ENCODE peak calls at places on chromosomes 12 and 14, in nine cellular contexts. One of them, this sample, is unnamed.

GRCh38 chr12:23140710-23141109 is 515.7 kb downstream of the ETNK1 start:
- DNase-seq in Calu3: no peak
- DNase-seq in adipocyte: no peak
- DNase-seq in activated naive CD4-positive, alpha-beta T cell: no peak
- DNase-seq in Daoy: no peak
- DNase-seq in tibial artery: no peak
- DNase-seq in IMR-90: no peak
- DNase-seq in ovary: no peak
- DNase-seq in body of pancreas: no peak
- DNase-seq in this sample: no peak

GRCh38 chr14:32342151-32342853 is 13.2 kb downstream of the AKAP6 start:
- DNase-seq in Calu3: no peak
- DNase-seq in adipocyte: no peak
- DNase-seq in activated naive CD4-positive, alpha-beta T cell: no peak
- DNase-seq in Daoy: no peak
- DNase-seq in tibial artery: no peak
- DNase-seq in IMR-90: no peak
- DNase-seq in ovary: no peak
- DNase-seq in body of pancreas: no peak
- DNase-seq in this sample: no peak

GRCh38 chr14:91417134-91417982 is at the start of gene CCDC88C:
- DNase-seq in Calu3: peak
- DNase-seq in adipocyte: peak
- DNase-seq in activated naive CD4-positive, alpha-beta T cell: peak
- DNase-seq in Daoy: peak
- DNase-seq in tibial artery: peak
- DNase-seq in IMR-90: no peak
- DNase-seq in ovary: peak
- DNase-seq in body of pancreas: peak
- DNase-seq in this sample: peak

GRCh38 chr12:131092911-131093901 is 139.5 kb downstream of the ADGRD1 start:
- DNase-seq in Calu3: no peak
- DNase-seq in adipocyte: no peak
- DNase-seq in activated naive CD4-positive, alpha-beta T cell: no peak
- DNase-seq in Daoy: peak
- DNase-seq in tibial artery: peak
- DNase-seq in IMR-90: no peak
- DNase-seq in ovary: peak
- DNase-seq in body of pancreas: peak
- DNase-seq in this sample: no peak

GRCh38 chr12:128637616-128638606 is 185.8 kb downstream of the SLC15A4 start:
- DNase-seq in Calu3: no peak
- DNase-seq in adipocyte: no peak
- DNase-seq in activated naive CD4-positive, alpha-beta T cell: no peak
- DNase-seq in Daoy: no peak
- DNase-seq in tibial artery: no peak
- DNase-seq in IMR-90: no peak
- DNase-seq in ovary: no peak
- DNase-seq in body of pancreas: no peak
- DNase-seq in this sample: no peak

GRCh38 chr12:663293-663871 is at the start of gene NINJ2:
- DNase-seq in Calu3: no peak
- DNase-seq in adipocyte: peak
- DNase-seq in activated naive CD4-positive, alpha-beta T cell: no peak
- DNase-seq in Daoy: no peak
- DNase-seq in tibial artery: no peak
- DNase-seq in IMR-90: no peak
- DNase-seq in ovary: peak
- DNase-seq in body of pancreas: no peak
- DNase-seq in this sample: no peak

GRCh38 chr14:65073605-65074201 is 28.6 kb downstream of the MAX start:
- DNase-seq in Calu3: no peak
- DNase-seq in adipocyte: no peak
- DNase-seq in activated naive CD4-positive, alpha-beta T cell: no peak
- DNase-seq in Daoy: no peak
- DNase-seq in tibial artery: no peak
- DNase-seq in IMR-90: no peak
- DNase-seq in ovary: no peak
- DNase-seq in body of pancreas: no peak
- DNase-seq in this sample: no peak

GRCh38 chr12:6373022-6373787 is 2.2 kb downstream of the SCNN1A start:
- DNase-seq in Calu3: no peak
- DNase-seq in adipocyte: no peak
- DNase-seq in activated naive CD4-positive, alpha-beta T cell: no peak
- DNase-seq in Daoy: no peak
- DNase-seq in tibial artery: no peak
- DNase-seq in IMR-90: no peak
- DNase-seq in ovary: no peak
- DNase-seq in body of pancreas: no peak
- DNase-seq in this sample: no peak

GRCh38 chr14:33586806-33587205 is 364.1 kb downstream of the EGLN3 start:
- DNase-seq in Calu3: no peak
- DNase-seq in adipocyte: no peak
- DNase-seq in activated naive CD4-positive, alpha-beta T cell: no peak
- DNase-seq in Daoy: no peak
- DNase-seq in tibial artery: no peak
- DNase-seq in IMR-90: no peak
- DNase-seq in ovary: no peak
- DNase-seq in body of pancreas: no peak
- DNase-seq in this sample: no peak

GRCh38 chr12:70520847-70521246 is 116.4 kb downstream of the PTPRB start:
- DNase-seq in Calu3: no peak
- DNase-seq in adipocyte: no peak
- DNase-seq in activated naive CD4-positive, alpha-beta T cell: no peak
- DNase-seq in Daoy: no peak
- DNase-seq in tibial artery: no peak
- DNase-seq in IMR-90: no peak
- DNase-seq in ovary: no peak
- DNase-seq in body of pancreas: no peak
- DNase-seq in this sample: no peak

GRCh38 chr12:89328483-89329030 is 23.7 kb downstream of the DUSP6 start:
- DNase-seq in Calu3: peak
- DNase-seq in adipocyte: no peak
- DNase-seq in activated naive CD4-positive, alpha-beta T cell: no peak
- DNase-seq in Daoy: no peak
- DNase-seq in tibial artery: no peak
- DNase-seq in IMR-90: no peak
- DNase-seq in ovary: no peak
- DNase-seq in body of pancreas: no peak
- DNase-seq in this sample: no peak

GRCh38 chr14:53838374-53838773 is 118.3 kb downstream of the BMP4 start:
- DNase-seq in Calu3: no peak
- DNase-seq in adipocyte: no peak
- DNase-seq in activated naive CD4-positive, alpha-beta T cell: no peak
- DNase-seq in Daoy: no peak
- DNase-seq in tibial artery: no peak
- DNase-seq in IMR-90: no peak
- DNase-seq in ovary: no peak
- DNase-seq in body of pancreas: no peak
- DNase-seq in this sample: no peak

GRCh38 chr12:123180171-123180570 is 29.3 kb upstream of the PITPNM2 start:
- DNase-seq in Calu3: no peak
- DNase-seq in adipocyte: no peak
- DNase-seq in activated naive CD4-positive, alpha-beta T cell: no peak
- DNase-seq in Daoy: no peak
- DNase-seq in tibial artery: no peak
- DNase-seq in IMR-90: no peak
- DNase-seq in ovary: no peak
- DNase-seq in body of pancreas: no peak
- DNase-seq in this sample: no peak

GRCh38 chr14:36520601-36521525 is 831 bp upstream of the NKX2-1 start:
- DNase-seq in Calu3: peak
- DNase-seq in adipocyte: peak
- DNase-seq in activated naive CD4-positive, alpha-beta T cell: no peak
- DNase-seq in Daoy: peak
- DNase-seq in tibial artery: no peak
- DNase-seq in IMR-90: peak
- DNase-seq in ovary: no peak
- DNase-seq in body of pancreas: no peak
- DNase-seq in this sample: no peak

GRCh38 chr12:112340983-112341840 is 41.0 kb downstream of the HECTD4 start:
- DNase-seq in Calu3: no peak
- DNase-seq in adipocyte: no peak
- DNase-seq in activated naive CD4-positive, alpha-beta T cell: no peak
- DNase-seq in Daoy: no peak
- DNase-seq in tibial artery: no peak
- DNase-seq in IMR-90: no peak
- DNase-seq in ovary: no peak
- DNase-seq in body of pancreas: no peak
- DNase-seq in this sample: no peak

GRCh38 chr12:16884056-16884455 is 278.1 kb upstream of the LMO3 start:
- DNase-seq in Calu3: no peak
- DNase-seq in adipocyte: no peak
- DNase-seq in activated naive CD4-positive, alpha-beta T cell: no peak
- DNase-seq in Daoy: no peak
- DNase-seq in tibial artery: no peak
- DNase-seq in IMR-90: no peak
- DNase-seq in ovary: no peak
- DNase-seq in body of pancreas: no peak
- DNase-seq in this sample: no peak

GRCh38 chr14:51004801-51005526 is 60.7 kb upstream of the PYGL start:
- DNase-seq in Calu3: no peak
- DNase-seq in adipocyte: peak
- DNase-seq in activated naive CD4-positive, alpha-beta T cell: no peak
- DNase-seq in Daoy: peak
- DNase-seq in tibial artery: no peak
- DNase-seq in IMR-90: peak
- DNase-seq in ovary: no peak
- DNase-seq in body of pancreas: no peak
- DNase-seq in this sample: no peak

GRCh38 chr12:94184995-94185711 is 36.8 kb downstream of the PLXNC1 start:
- DNase-seq in Calu3: no peak
- DNase-seq in adipocyte: no peak
- DNase-seq in activated naive CD4-positive, alpha-beta T cell: no peak
- DNase-seq in Daoy: no peak
- DNase-seq in tibial artery: no peak
- DNase-seq in IMR-90: no peak
- DNase-seq in ovary: no peak
- DNase-seq in body of pancreas: no peak
- DNase-seq in this sample: no peak

GRCh38 chr14:90619911-90620310 is 196.3 kb downstream of the TTC7B start:
- DNase-seq in Calu3: no peak
- DNase-seq in adipocyte: no peak
- DNase-seq in activated naive CD4-positive, alpha-beta T cell: no peak
- DNase-seq in Daoy: no peak
- DNase-seq in tibial artery: no peak
- DNase-seq in IMR-90: no peak
- DNase-seq in ovary: no peak
- DNase-seq in body of pancreas: no peak
- DNase-seq in this sample: no peak

GRCh38 chr12:49422038-49422575 is 54.8 kb downstream of the SPATS2 start:
- DNase-seq in Calu3: no peak
- DNase-seq in adipocyte: no peak
- DNase-seq in activated naive CD4-positive, alpha-beta T cell: no peak
- DNase-seq in Daoy: no peak
- DNase-seq in tibial artery: no peak
- DNase-seq in IMR-90: no peak
- DNase-seq in ovary: no peak
- DNase-seq in body of pancreas: no peak
- DNase-seq in this sample: no peak